ENCODE peak calls at places on chromosomes 5 and 9, in five cellular contexts. C is GM12892, A is ACHN, U is stomach, X is fibroblast of mammary gland. N is an unnamed sample.

GRCh38 chr5:39518516-39518915 is 93.7 kb upstream of the DAB2 start:
- DNase-seq in X (peak; percentile 86), A (peak; percentile 37), C (no peak), U (no peak), N (no peak)

GRCh38 chr9:15104826-15105420 is 194.7 kb upstream of the FREM1 start:
- DNase-seq in A (peak; percentile 30), U (no peak), X (peak; percentile 47), C (peak; percentile 8), N (peak; percentile 49)

GRCh38 chr5:115816226-115817042 is at the start of gene CDO1:
- DNase-seq in U (no peak), X (peak; percentile 56), A (no peak), C (peak; percentile 23), N (no peak)

GRCh38 chr9:10339152-10339551 is 273.6 kb downstream of the PTPRD start:
- DNase-seq in C (no peak), U (no peak), A (no peak), X (no peak), N (no peak)

GRCh38 chr9:80066931-80067330 is 495.2 kb downstream of the TLE4 start:
- DNase-seq in X (no peak), A (no peak), U (no peak), C (no peak), N (no peak)

GRCh38 chr9:33159760-33160127 is 7.4 kb downstream of the B4GALT1 start:
- DNase-seq in U (peak; percentile 50), X (peak; percentile 91), A (no peak), C (no peak), N (peak; percentile 9)

GRCh38 chr9:137924761-137925369 is 47.3 kb downstream of the CACNA1B start:
- DNase-seq in X (no peak), C (no peak), A (no peak), U (no peak), N (no peak)

GRCh38 chr9:124513374-124513994 is 6.3 kb upstream of the NR5A1 start:
- DNase-seq in A (no peak), X (no peak), U (no peak), C (peak; percentile 25), N (no peak)

GRCh38 chr5:149800563-149801103 is 70.5 kb downstream of the PPARGC1B start:
- DNase-seq in X (no peak), A (no peak), C (no peak), U (no peak), N (no peak)

GRCh38 chr5:159785639-159786038 is 130.6 kb upstream of the ADRA1B start:
- DNase-seq in X (peak; percentile 67), C (no peak), U (no peak), A (no peak), N (no peak)

GRCh38 chr9:35538361-35539234 is 48.7 kb downstream of the RUSC2 start:
- DNase-seq in A (no peak), U (peak; percentile 35), C (no peak), X (peak; percentile 81), N (no peak)

GRCh38 chr9:133147412-133148271 is 16.1 kb downstream of the GBGT1 start:
- DNase-seq in U (peak; percentile 85), X (peak; percentile 34), C (peak; percentile 69), A (peak; percentile 58), N (peak; percentile 93)

GRCh38 chr9:113056191-113057106 is at the start of gene ZFP37:
- DNase-seq in A (peak; percentile 91), X (peak; percentile 94), C (peak; percentile 57), U (peak; percentile 87), N (peak; percentile 1)

GRCh38 chr9:129176786-129177442 is 1.1 kb downstream of the IER5L start:
- DNase-seq in C (no peak), U (no peak), X (peak; percentile 41), A (peak; percentile 23), N (peak; percentile 46)

GRCh38 chr9:72333758-72334157 is 31.2 kb downstream of the ZFAND5 start:
- DNase-seq in C (no peak), U (no peak), X (no peak), A (no peak), N (no peak)

GRCh38 chr5:95718203-95718602 is 12.9 kb upstream of the RHOBTB3 start:
- DNase-seq in X (no peak), C (no peak), U (no peak), A (no peak), N (no peak)

GRCh38 chr9:36991516-36992134 is 42.4 kb downstream of the PAX5 start:
- DNase-seq in C (no peak), A (peak; percentile 25), U (peak; percentile 31), X (peak; percentile 31), N (peak; percentile 29)

GRCh38 chr9:134181648-134182034 is 17.3 kb upstream of the RNU6ATAC start:
- DNase-seq in C (peak; percentile 27), U (no peak), A (no peak), X (no peak), N (no peak)

GRCh38 chr9:126619336-126619919 is 5.7 kb downstream of the LMX1B start:
- DNase-seq in X (no peak), A (no peak), U (no peak), C (peak; percentile 13), N (no peak)

GRCh38 chr9:83932851-83933250 is 11.6 kb upstream of the KIF27 start:
- DNase-seq in C (no peak), A (no peak), X (no peak), U (no peak), N (no peak)

GRCh38 chr5:176817864-176818377 is 7.6 kb downstream of the UNC5A start:
- DNase-seq in C (no peak), X (peak; percentile 13), U (no peak), A (peak; percentile 25), N (peak; percentile 27)